ENCODE peak calls at places on chromosome 2, in four cellular contexts. One of them, this sample, is unnamed.

GRCh38 chr2:143482761-143483160 is 353.5 kb downstream of the ARHGAP15 start:
- DNase-seq in WTC11: no peak
- DNase-seq in HepG2: no peak
- DNase-seq in K562: no peak
- DNase-seq in this sample: no peak

GRCh38 chr2:27752551-27753237 is 18.8 kb upstream of the MRPL33 start:
- DNase-seq in HepG2: peak; percentile 87
- DNase-seq in K562: peak; percentile 46
- DNase-seq in WTC11: peak; percentile 56
- DNase-seq in this sample: no peak

GRCh38 chr2:201580486-201580885 is 62.8 kb downstream of the TMEM237 start:
- DNase-seq in HepG2: peak; percentile 44
- DNase-seq in WTC11: no peak
- DNase-seq in K562: no peak
- DNase-seq in this sample: no peak

GRCh38 chr2:189178007-189178406 is 1.6 kb downstream of the COL5A2 start:
- DNase-seq in HepG2: no peak
- DNase-seq in K562: no peak
- DNase-seq in WTC11: no peak
- DNase-seq in this sample: no peak

GRCh38 chr2:55839182-55839819 is 84.3 kb downstream of the EFEMP1 start:
- DNase-seq in WTC11: peak; percentile 8
- DNase-seq in K562: no peak
- DNase-seq in HepG2: peak; percentile 91
- DNase-seq in this sample: no peak

GRCh38 chr2:130755234-130756040 is at the start of gene AMER3:
- DNase-seq in HepG2: no peak
- DNase-seq in K562: no peak
- DNase-seq in WTC11: peak; percentile 68
- DNase-seq in this sample: no peak

GRCh38 chr2:172516299-172516698 is 39.6 kb upstream of the PDK1 start:
- DNase-seq in HepG2: no peak
- DNase-seq in WTC11: no peak
- DNase-seq in K562: no peak
- DNase-seq in this sample: no peak

GRCh38 chr2:169038338-169038757 is 7.2 kb upstream of the ABCB11 start:
- DNase-seq in WTC11: no peak
- DNase-seq in K562: no peak
- DNase-seq in HepG2: no peak
- DNase-seq in this sample: peak; percentile 32

GRCh38 chr2:239259603-239260298 is 141.1 kb downstream of the HDAC4 start:
- DNase-seq in WTC11: no peak
- DNase-seq in K562: no peak
- DNase-seq in HepG2: no peak
- DNase-seq in this sample: no peak

GRCh38 chr2:232372231-232373208 is 6.0 kb upstream of the ALPP start:
- DNase-seq in WTC11: peak; percentile 3
- DNase-seq in K562: no peak
- DNase-seq in HepG2: no peak
- DNase-seq in this sample: no peak

GRCh38 chr2:186460465-186460864 is 25.6 kb upstream of the ZC3H15 start:
- DNase-seq in K562: no peak
- DNase-seq in WTC11: no peak
- DNase-seq in HepG2: peak; percentile 68
- DNase-seq in this sample: no peak

GRCh38 chr2:51722311-51722710 is 690.4 kb upstream of the NRXN1 start:
- DNase-seq in WTC11: no peak
- DNase-seq in HepG2: no peak
- DNase-seq in K562: no peak
- DNase-seq in this sample: no peak

GRCh38 chr2:109438773-109439191 is 175.0 kb downstream of the SEPTIN10 start:
- DNase-seq in K562: no peak
- DNase-seq in HepG2: no peak
- DNase-seq in WTC11: no peak
- DNase-seq in this sample: no peak

GRCh38 chr2:44999540-44999939 is 9.7 kb downstream of the SIX2 start:
- DNase-seq in K562: no peak
- DNase-seq in WTC11: no peak
- DNase-seq in HepG2: no peak
- DNase-seq in this sample: no peak

GRCh38 chr2:61645911-61646310 is 107.8 kb upstream of the XPO1 start:
- DNase-seq in HepG2: no peak
- DNase-seq in K562: no peak
- DNase-seq in WTC11: no peak
- DNase-seq in this sample: no peak

GRCh38 chr2:30897539-30897938 is 90.3 kb upstream of the CAPN13 start:
- DNase-seq in K562: no peak
- DNase-seq in WTC11: no peak
- DNase-seq in HepG2: no peak
- DNase-seq in this sample: no peak

GRCh38 chr2:28391564-28392296 is 928 bp upstream of the FOSL2 start:
- DNase-seq in WTC11: peak; percentile 66
- DNase-seq in K562: peak; percentile 41
- DNase-seq in HepG2: peak; percentile 72
- DNase-seq in this sample: no peak

GRCh38 chr2:119223521-119224390 is at the start of gene STEAP3:
- DNase-seq in K562: peak; percentile 97
- DNase-seq in WTC11: peak; percentile 82
- DNase-seq in HepG2: peak; percentile 74
- DNase-seq in this sample: no peak

GRCh38 chr2:27379383-27379839 is 1.1 kb downstream of the ZNF513 start:
- DNase-seq in HepG2: no peak
- DNase-seq in WTC11: no peak
- DNase-seq in K562: no peak
- DNase-seq in this sample: no peak

GRCh38 chr2:219171231-219171651 is 1.4 kb upstream of the SLC23A3 start:
- DNase-seq in K562: peak; percentile 45
- DNase-seq in WTC11: peak; percentile 23
- DNase-seq in HepG2: peak; percentile 62
- DNase-seq in this sample: no peak

GRCh38 chr2:98084151-98084868 is 2.7 kb upstream of the VWA3B start:
- DNase-seq in HepG2: peak; percentile 13
- DNase-seq in K562: no peak
- DNase-seq in WTC11: no peak
- DNase-seq in this sample: no peak

GRCh38 chr2:61537590-61538178 is 472 bp downstream of the XPO1 start:
- DNase-seq in WTC11: peak; percentile 23
- DNase-seq in HepG2: no peak
- DNase-seq in K562: no peak
- DNase-seq in this sample: no peak

GRCh38 chr2:86293612-86294011 is 43.8 kb downstream of the REEP1 start:
- DNase-seq in K562: no peak
- DNase-seq in HepG2: no peak
- DNase-seq in WTC11: no peak
- DNase-seq in this sample: no peak

GRCh38 chr2:169131587-169132512 is 62.5 kb downstream of the DHRS9 start:
- DNase-seq in HepG2: peak; percentile 40
- DNase-seq in K562: peak; percentile 76
- DNase-seq in WTC11: no peak
- DNase-seq in this sample: peak; percentile 15

GRCh38 chr2:235283246-235283645 is 210.6 kb upstream of the AGAP1 start:
- DNase-seq in WTC11: no peak
- DNase-seq in HepG2: no peak
- DNase-seq in K562: no peak
- DNase-seq in this sample: no peak

GRCh38 chr2:3171564-3172264 is 205.9 kb downstream of the EIPR1 start:
- DNase-seq in K562: no peak
- DNase-seq in WTC11: no peak
- DNase-seq in HepG2: no peak
- DNase-seq in this sample: no peak

GRCh38 chr2:37324536-37324785 is 172 bp downstream of the PRKD3 start:
- DNase-seq in K562: peak; percentile 66
- DNase-seq in HepG2: peak; percentile 61
- DNase-seq in WTC11: peak; percentile 77
- DNase-seq in this sample: no peak

GRCh38 chr2:14994721-14995120 is 362.2 kb downstream of the LRATD1 start:
- DNase-seq in K562: no peak
- DNase-seq in WTC11: no peak
- DNase-seq in HepG2: no peak
- DNase-seq in this sample: no peak

GRCh38 chr2:120662746-120663145 is 72.9 kb upstream of the GLI2 start:
- DNase-seq in K562: no peak
- DNase-seq in WTC11: no peak
- DNase-seq in HepG2: no peak
- DNase-seq in this sample: no peak

GRCh38 chr2:120661551-120661950 is 74.1 kb upstream of the GLI2 start:
- DNase-seq in K562: no peak
- DNase-seq in HepG2: no peak
- DNase-seq in WTC11: peak; percentile 82
- DNase-seq in this sample: no peak

GRCh38 chr2:120660056-120660694 is 75.5 kb upstream of the GLI2 start:
- DNase-seq in HepG2: no peak
- DNase-seq in WTC11: no peak
- DNase-seq in K562: no peak
- DNase-seq in this sample: no peak

GRCh38 chr2:120660771-120661459 is 74.8 kb upstream of the GLI2 start:
- DNase-seq in HepG2: no peak
- DNase-seq in K562: peak; percentile 16
- DNase-seq in WTC11: no peak
- DNase-seq in this sample: no peak

DNA sequence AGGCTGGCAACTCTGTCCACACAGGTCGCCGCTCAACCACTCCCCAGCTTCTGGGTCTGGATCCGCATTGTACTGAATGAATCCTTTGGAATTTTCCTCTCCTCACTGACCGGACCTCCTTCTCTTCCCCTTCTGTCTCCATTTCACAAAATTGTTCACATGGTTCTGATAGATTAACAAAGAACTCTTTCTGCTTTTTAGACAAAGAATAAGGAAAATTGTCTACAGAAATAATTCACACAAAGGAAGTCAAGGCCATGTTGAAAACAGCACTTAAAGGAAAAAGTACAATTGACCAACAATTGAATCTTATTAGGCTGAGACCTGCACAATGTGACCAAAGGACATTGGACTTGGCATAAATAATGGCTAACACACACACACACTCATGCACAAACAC is 73.6 kb upstream of the GLI2 start:
- DNase-seq in HepG2: no peak
- DNase-seq in K562: no peak
- DNase-seq in WTC11: no peak
- DNase-seq in this sample: no peak
- TF ChIP-seq TCF7 in HepG2: no peak
- TF ChIP-seq TCF7 in K562: no peak
- TF ChIP-seq TCF7 in WTC11: no peak
- TF ChIP-seq TCF7 in this sample: no peak

DNA sequence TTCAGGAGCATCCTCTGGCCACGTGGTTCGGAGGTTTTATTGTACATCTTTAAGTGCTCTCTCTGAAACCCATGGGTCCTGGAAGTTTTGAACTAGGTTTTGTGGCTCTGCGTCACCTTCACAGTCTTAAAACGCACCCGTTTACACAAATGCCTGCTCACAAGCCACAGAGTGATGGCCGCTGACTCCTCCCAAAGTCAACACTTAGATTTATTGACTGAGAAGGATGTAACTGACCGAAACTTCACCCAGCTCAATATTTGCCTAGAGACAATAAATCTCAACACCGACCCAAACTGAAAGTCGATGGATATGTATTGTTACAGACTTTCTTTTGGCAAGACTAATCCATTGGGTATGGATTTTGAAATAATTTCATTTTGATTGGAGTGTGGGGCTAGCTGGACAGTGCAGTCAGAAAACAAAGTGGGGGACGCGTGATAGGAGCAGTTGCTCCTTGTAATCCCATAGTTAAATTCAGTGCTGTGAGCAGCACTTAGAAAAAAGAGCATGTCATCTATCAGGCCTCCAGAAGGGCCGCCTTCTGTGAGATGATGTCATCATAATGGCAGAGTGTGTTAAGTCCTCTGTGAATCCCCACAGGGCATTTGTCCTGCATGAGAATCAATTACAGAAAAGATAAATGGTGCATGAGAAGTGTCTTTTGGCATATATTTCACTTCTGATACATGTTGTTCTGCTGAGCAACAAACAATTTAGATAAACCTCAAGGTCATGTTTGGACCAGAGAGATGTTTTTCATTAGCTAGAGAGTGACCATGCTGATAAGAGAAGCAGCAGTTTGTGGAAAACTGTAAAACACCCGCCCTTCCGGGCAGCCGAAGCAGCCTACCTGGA is 183.7 kb downstream of the INO80D start:
- DNase-seq in HepG2: peak; percentile 77
- DNase-seq in K562: peak; percentile 21
- DNase-seq in WTC11: no peak
- DNase-seq in this sample: no peak
- TF ChIP-seq TCF7 in HepG2: peak; percentile 18
- TF ChIP-seq TCF7 in K562: no peak
- TF ChIP-seq TCF7 in WTC11: no peak
- TF ChIP-seq TCF7 in this sample: no peak

DNA sequence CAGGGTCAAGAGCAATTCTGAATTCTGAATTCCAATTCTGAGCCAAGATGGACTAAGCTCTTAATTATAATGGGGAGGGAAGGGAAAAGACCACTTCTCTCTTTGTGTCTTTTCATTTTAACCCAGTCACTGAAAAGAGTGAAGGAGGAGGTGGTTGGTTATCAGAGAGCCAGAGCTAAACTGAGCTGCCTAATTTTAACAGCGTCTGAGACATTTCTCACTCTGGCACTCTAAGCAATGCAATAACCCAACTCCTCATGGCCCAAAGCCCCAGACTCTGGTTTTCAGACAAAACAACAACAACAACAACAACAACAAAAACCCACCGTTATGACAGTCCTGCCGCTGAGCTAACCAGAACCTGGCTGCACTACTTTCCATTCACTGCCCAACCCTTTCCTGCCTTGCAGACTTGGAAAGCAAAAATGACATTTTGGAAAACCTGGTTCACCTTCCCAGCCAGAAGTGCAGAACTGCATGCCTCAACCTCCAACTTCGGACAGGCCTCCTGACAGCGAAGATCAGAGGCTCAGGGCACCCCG is 1.0 kb downstream of the CHST10 start:
- DNase-seq in K562: no peak
- DNase-seq in HepG2: no peak
- DNase-seq in WTC11: no peak
- DNase-seq in this sample: no peak
- TF ChIP-seq TCF7 in K562: no peak
- TF ChIP-seq TCF7 in HepG2: no peak
- TF ChIP-seq TCF7 in WTC11: no peak
- TF ChIP-seq TCF7 in this sample: no peak

GRCh38 chr2:197092431-197092830 is 165.9 kb upstream of the PGAP1 start:
- DNase-seq in HepG2: no peak
- DNase-seq in K562: no peak
- DNase-seq in WTC11: no peak
- DNase-seq in this sample: no peak
- TF ChIP-seq TCF7 in HepG2: no peak
- TF ChIP-seq TCF7 in K562: no peak
- TF ChIP-seq TCF7 in WTC11: no peak
- TF ChIP-seq TCF7 in this sample: no peak

GRCh38 chr2:43798300-43798699 is 24.5 kb downstream of the DYNC2LI1 start:
- DNase-seq in HepG2: no peak
- DNase-seq in WTC11: no peak
- DNase-seq in K562: peak; percentile 28
- DNase-seq in this sample: no peak
- TF ChIP-seq TCF7 in HepG2: no peak
- TF ChIP-seq TCF7 in WTC11: no peak
- TF ChIP-seq TCF7 in K562: no peak
- TF ChIP-seq TCF7 in this sample: no peak